ENCODE peak calls at places on chromosome X, in seven cellular contexts. One of them, this sample, is unnamed. For H4K20me1, the result is how much of the 10 kb centered on the place peaks cover.

GRCh38 chrX:101682723-101683122 is 23.1 kb upstream of the ARMCX2 start:
- DNase-seq in mammary epithelial cell: no peak
- DNase-seq in PC-3: no peak
- DNase-seq in fibroblast of lung: peak
- DNase-seq in H1: no peak
- DNase-seq in OCI-LY7: no peak
- DNase-seq in hepatocyte: no peak
- DNase-seq in this sample: peak

GRCh38 chrX:114583646-114584433 is at the start of gene HTR2C:
- DNase-seq in fibroblast of lung: no peak
- DNase-seq in hepatocyte: no peak
- DNase-seq in OCI-LY7: no peak
- DNase-seq in H1: no peak
- DNase-seq in PC-3: no peak
- DNase-seq in mammary epithelial cell: no peak
- DNase-seq in this sample: no peak

GRCh38 chrX:138745215-138745614 is 33.7 kb upstream of the FGF13 start:
- DNase-seq in hepatocyte: peak
- DNase-seq in PC-3: peak
- DNase-seq in fibroblast of lung: peak
- DNase-seq in H1: no peak
- DNase-seq in mammary epithelial cell: peak
- DNase-seq in OCI-LY7: peak
- DNase-seq in this sample: peak

GRCh38 chrX:149044471-149044870 is 460.6 kb downstream of the IDS start:
- DNase-seq in H1: no peak
- DNase-seq in fibroblast of lung: no peak
- DNase-seq in mammary epithelial cell: peak
- DNase-seq in OCI-LY7: no peak
- DNase-seq in PC-3: no peak
- DNase-seq in hepatocyte: no peak
- DNase-seq in this sample: no peak

GRCh38 chrX:103614999-103615398 is 7.2 kb downstream of the TCEAL3 start:
- DNase-seq in OCI-LY7: no peak
- DNase-seq in hepatocyte: no peak
- DNase-seq in mammary epithelial cell: peak
- DNase-seq in fibroblast of lung: no peak
- DNase-seq in H1: no peak
- DNase-seq in PC-3: peak
- DNase-seq in this sample: no peak

GRCh38 chrX:87063622-87064021 is 454.0 kb upstream of the KLHL4 start:
- DNase-seq in hepatocyte: no peak
- DNase-seq in H1: no peak
- DNase-seq in mammary epithelial cell: no peak
- DNase-seq in OCI-LY7: no peak
- DNase-seq in fibroblast of lung: peak
- DNase-seq in PC-3: no peak
- DNase-seq in this sample: no peak

GRCh38 chrX:101195442-101196173 is 24.0 kb upstream of the DRP2 start:
- DNase-seq in H1: no peak
- DNase-seq in hepatocyte: no peak
- DNase-seq in mammary epithelial cell: no peak
- DNase-seq in PC-3: no peak
- DNase-seq in fibroblast of lung: no peak
- DNase-seq in OCI-LY7: no peak
- DNase-seq in this sample: peak

GRCh38 chrX:39613508-39613921 is 484.2 kb downstream of the BCOR start:
- DNase-seq in fibroblast of lung: peak
- DNase-seq in H1: peak
- DNase-seq in PC-3: no peak
- DNase-seq in hepatocyte: peak
- DNase-seq in mammary epithelial cell: peak
- DNase-seq in OCI-LY7: peak
- DNase-seq in this sample: no peak

GRCh38 chrX:73838123-73838522 is 275.1 kb downstream of the CHIC1 start:
- DNase-seq in fibroblast of lung: no peak
- DNase-seq in hepatocyte: no peak
- DNase-seq in mammary epithelial cell: no peak
- DNase-seq in PC-3: no peak
- DNase-seq in OCI-LY7: no peak
- DNase-seq in H1: no peak
- DNase-seq in this sample: no peak

GRCh38 chrX:73836956-73837477 is 274.0 kb downstream of the CHIC1 start:
- DNase-seq in OCI-LY7: no peak
- DNase-seq in PC-3: no peak
- DNase-seq in fibroblast of lung: no peak
- DNase-seq in hepatocyte: no peak
- DNase-seq in mammary epithelial cell: no peak
- DNase-seq in H1: no peak
- DNase-seq in this sample: no peak

GRCh38 chrX:73841337-73841736 is 278.3 kb downstream of the CHIC1 start:
- DNase-seq in OCI-LY7: no peak
- DNase-seq in H1: no peak
- DNase-seq in fibroblast of lung: no peak
- DNase-seq in mammary epithelial cell: no peak
- DNase-seq in PC-3: no peak
- DNase-seq in hepatocyte: no peak
- DNase-seq in this sample: no peak

GRCh38 chrX:73840120-73840924 is 277.3 kb downstream of the CHIC1 start:
- DNase-seq in mammary epithelial cell: no peak
- DNase-seq in OCI-LY7: no peak
- DNase-seq in H1: no peak
- DNase-seq in hepatocyte: no peak
- DNase-seq in PC-3: no peak
- DNase-seq in fibroblast of lung: no peak
- DNase-seq in this sample: no peak

GRCh38 chrX:73839152-73839551 is 276.2 kb downstream of the CHIC1 start:
- DNase-seq in fibroblast of lung: no peak
- DNase-seq in mammary epithelial cell: no peak
- DNase-seq in H1: no peak
- DNase-seq in hepatocyte: no peak
- DNase-seq in PC-3: no peak
- DNase-seq in OCI-LY7: no peak
- DNase-seq in this sample: no peak
- H4K20me1 ChIP-seq in fibroblast of lung: under half
- H4K20me1 ChIP-seq in mammary epithelial cell: half or more
- H4K20me1 ChIP-seq in H1: under half
- H4K20me1 ChIP-seq in hepatocyte: under half
- H4K20me1 ChIP-seq in PC-3: under half
- H4K20me1 ChIP-seq in OCI-LY7: under half
- H4K20me1 ChIP-seq in this sample: half or more

GRCh38 chrX:133794151-133794550 is 191.2 kb downstream of the GPC3 start:
- DNase-seq in PC-3: no peak
- DNase-seq in fibroblast of lung: no peak
- DNase-seq in OCI-LY7: no peak
- DNase-seq in mammary epithelial cell: no peak
- DNase-seq in hepatocyte: peak
- DNase-seq in H1: no peak
- DNase-seq in this sample: no peak
- H4K20me1 ChIP-seq in PC-3: under half
- H4K20me1 ChIP-seq in fibroblast of lung: under half
- H4K20me1 ChIP-seq in OCI-LY7: under half
- H4K20me1 ChIP-seq in mammary epithelial cell: under half
- H4K20me1 ChIP-seq in hepatocyte: under half
- H4K20me1 ChIP-seq in H1: under half
- H4K20me1 ChIP-seq in this sample: under half

GRCh38 chrX:6067600-6067999 is 161.1 kb downstream of the NLGN4X start:
- DNase-seq in OCI-LY7: no peak
- DNase-seq in fibroblast of lung: peak
- DNase-seq in mammary epithelial cell: peak
- DNase-seq in hepatocyte: no peak
- DNase-seq in PC-3: peak
- DNase-seq in H1: no peak
- DNase-seq in this sample: no peak

GRCh38 chrX:6074532-6074931 is 154.1 kb downstream of the NLGN4X start:
- DNase-seq in hepatocyte: no peak
- DNase-seq in PC-3: no peak
- DNase-seq in H1: no peak
- DNase-seq in fibroblast of lung: no peak
- DNase-seq in OCI-LY7: no peak
- DNase-seq in mammary epithelial cell: no peak
- DNase-seq in this sample: no peak

DNA sequence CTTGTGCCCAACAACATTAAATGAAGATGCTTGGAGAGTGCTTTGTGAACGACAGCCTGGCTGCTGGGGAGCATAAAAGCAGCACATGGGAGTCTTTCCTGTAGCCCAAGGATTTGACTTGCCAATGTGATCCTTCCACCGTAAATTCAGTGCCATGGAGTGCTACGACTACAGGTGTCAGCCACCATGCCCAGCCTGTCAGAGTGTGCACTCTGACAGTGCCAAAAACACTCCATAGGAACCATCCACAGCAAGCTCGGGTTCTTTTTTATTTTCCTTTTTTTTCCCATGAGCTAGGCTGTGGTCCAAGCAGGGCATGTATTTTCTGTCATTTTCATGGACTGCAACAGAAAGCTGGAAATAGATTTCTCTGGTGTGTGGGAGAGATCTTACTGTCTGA is 156.9 kb downstream of the NLGN4X start:
- DNase-seq in hepatocyte: no peak
- DNase-seq in PC-3: no peak
- DNase-seq in OCI-LY7: no peak
- DNase-seq in H1: no peak
- DNase-seq in fibroblast of lung: no peak
- DNase-seq in mammary epithelial cell: no peak
- DNase-seq in this sample: no peak
- H4K20me1 ChIP-seq in hepatocyte: under half
- H4K20me1 ChIP-seq in PC-3: under half
- H4K20me1 ChIP-seq in OCI-LY7: under half
- H4K20me1 ChIP-seq in H1: under half
- H4K20me1 ChIP-seq in fibroblast of lung: under half
- H4K20me1 ChIP-seq in mammary epithelial cell: under half
- H4K20me1 ChIP-seq in this sample: under half

DNA sequence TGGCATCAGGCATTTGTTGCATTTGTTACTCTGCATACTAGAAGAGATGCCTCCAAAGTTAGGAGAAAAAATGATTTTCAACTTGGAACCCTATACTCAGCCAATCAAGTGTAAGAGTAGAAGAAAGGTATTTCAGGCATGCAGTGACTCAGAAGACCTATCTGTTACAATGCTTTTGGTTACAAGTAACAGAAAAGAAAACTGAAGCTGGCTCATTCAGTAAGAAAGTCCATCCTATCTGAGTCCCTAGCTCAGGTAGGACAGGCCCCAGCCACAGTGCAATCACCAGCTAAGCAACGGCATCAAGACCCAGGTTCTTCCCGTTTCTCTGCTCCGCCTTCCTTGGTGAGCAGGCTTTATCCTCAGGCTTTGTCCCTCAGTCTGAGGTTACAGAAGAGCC is 23.3 kb downstream of the MECP2 start:
- DNase-seq in OCI-LY7: no peak
- DNase-seq in mammary epithelial cell: peak
- DNase-seq in fibroblast of lung: peak
- DNase-seq in hepatocyte: no peak
- DNase-seq in PC-3: peak
- DNase-seq in H1: no peak
- DNase-seq in this sample: peak
- H4K20me1 ChIP-seq in OCI-LY7: under half
- H4K20me1 ChIP-seq in mammary epithelial cell: under half
- H4K20me1 ChIP-seq in fibroblast of lung: under half
- H4K20me1 ChIP-seq in hepatocyte: under half
- H4K20me1 ChIP-seq in PC-3: under half
- H4K20me1 ChIP-seq in H1: under half
- H4K20me1 ChIP-seq in this sample: under half

GRCh38 chrX:51440365-51440764 is 56.0 kb downstream of the NUDT11 start:
- DNase-seq in OCI-LY7: no peak
- DNase-seq in hepatocyte: no peak
- DNase-seq in mammary epithelial cell: no peak
- DNase-seq in fibroblast of lung: no peak
- DNase-seq in H1: no peak
- DNase-seq in PC-3: no peak
- DNase-seq in this sample: no peak
- H4K20me1 ChIP-seq in OCI-LY7: under half
- H4K20me1 ChIP-seq in hepatocyte: under half
- H4K20me1 ChIP-seq in mammary epithelial cell: under half
- H4K20me1 ChIP-seq in fibroblast of lung: under half
- H4K20me1 ChIP-seq in H1: under half
- H4K20me1 ChIP-seq in PC-3: under half
- H4K20me1 ChIP-seq in this sample: under half

GRCh38 chrX:1591863-1592127 is 391 bp downstream of the AKAP17A start:
- DNase-seq in fibroblast of lung: no peak
- DNase-seq in OCI-LY7: no peak
- DNase-seq in mammary epithelial cell: no peak
- DNase-seq in hepatocyte: no peak
- DNase-seq in PC-3: no peak
- DNase-seq in H1: no peak
- DNase-seq in this sample: no peak

GRCh38 chrX:1592128-1592862 is 891 bp downstream of the AKAP17A start:
- DNase-seq in hepatocyte: peak
- DNase-seq in OCI-LY7: peak
- DNase-seq in mammary epithelial cell: peak
- DNase-seq in fibroblast of lung: peak
- DNase-seq in H1: no peak
- DNase-seq in PC-3: peak
- DNase-seq in this sample: peak

GRCh38 chrX:1592863-1593201 is 1.4 kb downstream of the AKAP17A start:
- DNase-seq in fibroblast of lung: no peak
- DNase-seq in mammary epithelial cell: no peak
- DNase-seq in PC-3: no peak
- DNase-seq in OCI-LY7: no peak
- DNase-seq in hepatocyte: peak
- DNase-seq in H1: no peak
- DNase-seq in this sample: peak

GRCh38 chrX:1595711-1596060 is 4.3 kb downstream of the AKAP17A start:
- DNase-seq in OCI-LY7: no peak
- DNase-seq in PC-3: no peak
- DNase-seq in H1: no peak
- DNase-seq in mammary epithelial cell: no peak
- DNase-seq in fibroblast of lung: no peak
- DNase-seq in hepatocyte: no peak
- DNase-seq in this sample: no peak

DNA sequence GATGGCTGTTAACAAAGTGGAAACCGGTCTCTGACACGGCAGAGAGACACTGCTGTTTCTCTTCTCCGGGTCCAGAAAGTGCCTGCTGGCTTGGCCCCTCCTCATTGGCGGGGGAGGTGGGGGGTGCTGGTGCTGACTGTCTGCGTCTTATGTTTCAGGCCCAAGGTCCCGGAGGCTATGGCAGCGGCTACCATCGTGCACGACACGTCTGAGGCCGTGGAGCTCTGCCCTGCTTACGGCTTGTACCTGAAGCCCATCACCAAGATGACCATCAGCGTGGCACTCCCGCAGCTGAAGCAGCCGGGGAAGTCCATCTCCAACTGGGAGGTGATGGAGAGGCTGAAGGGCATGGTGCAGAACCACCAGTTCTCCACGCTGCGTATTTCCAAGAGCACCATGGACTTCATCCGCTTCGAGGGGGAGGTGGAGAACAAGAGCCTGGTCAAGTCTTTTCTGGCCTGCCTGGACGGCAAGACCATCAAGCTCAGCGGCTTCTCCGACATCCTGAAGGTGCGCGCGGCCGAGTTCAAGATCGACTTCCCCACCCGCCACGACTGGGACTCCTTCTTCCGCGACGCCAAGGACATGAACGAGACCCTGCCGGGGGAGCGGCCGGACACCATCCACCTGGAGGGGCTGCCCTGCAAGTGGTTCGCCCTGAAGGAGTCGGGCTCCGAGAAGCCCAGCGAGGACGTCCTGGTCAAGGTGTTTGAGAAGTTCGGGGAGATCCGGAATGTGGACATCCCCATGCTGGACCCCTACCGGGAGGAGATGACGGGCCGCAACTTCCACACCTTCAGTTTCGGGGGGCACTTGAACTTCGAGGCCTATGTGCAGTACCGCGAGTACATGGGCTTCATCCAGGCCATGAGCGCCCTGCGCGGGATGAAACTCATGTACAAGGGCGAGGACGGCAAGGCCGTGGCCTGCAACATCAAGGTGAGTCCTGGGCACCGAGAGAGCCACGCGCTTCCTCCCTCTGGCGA is 2.2 kb downstream of the AKAP17A start:
- DNase-seq in OCI-LY7: no peak
- DNase-seq in PC-3: no peak
- DNase-seq in H1: no peak
- DNase-seq in mammary epithelial cell: no peak
- DNase-seq in hepatocyte: no peak
- DNase-seq in fibroblast of lung: no peak
- DNase-seq in this sample: no peak
- H4K20me1 ChIP-seq in OCI-LY7: under half
- H4K20me1 ChIP-seq in PC-3: under half
- H4K20me1 ChIP-seq in H1: under half
- H4K20me1 ChIP-seq in mammary epithelial cell: under half
- H4K20me1 ChIP-seq in hepatocyte: half or more
- H4K20me1 ChIP-seq in fibroblast of lung: under half
- H4K20me1 ChIP-seq in this sample: half or more